ENCODE peak calls at places on chromosome 18, in ten cellular contexts. One of them, this sample, is unnamed.
A peak's percentile ranks its signal among the peaks of the same experiment; 100 is the strongest.

GRCh38 chr18:31685097-31686082 is 1.0 kb upstream of the B4GALT6 start:
- DNase-seq in activated naive CD8-positive, alpha-beta T cell treated with anti-CD3 and anti-CD28 coated beads, Interleukin-2, amount 10 ng/mL, durations not matched to agents 7 days and 5 days: peak; percentile 73
- DNase-seq in MM.1S: peak; percentile 85
- DNase-seq in HEK293T: peak; percentile 90
- DNase-seq in NCI-H1105 treated with DMSO at 0.1 percent for 48 hours: peak; percentile 89
- DNase-seq in fibroblast of the conjunctiva: peak; percentile 45
- DNase-seq in activated T-helper 1 cell treated with anti-CD3 and anti-CD28 coated beads, Interleukin-12 subunit alpha, Interleukin-12 subunit beta, Interleukin-2, Interleukin-4 antibody, amounts not matched to agents 30 ng/mL and 10 ng/mL and 1 ng/mL, durations not matched to agents 14 hours and 24 hours and 36 hours: peak; percentile 28
- DNase-seq in skeletal muscle cell: peak; percentile 38
- DNase-seq in GM23248: peak; percentile 85
- DNase-seq in pulmonary artery endothelial cell: peak; percentile 51
- DNase-seq in this sample: peak; percentile 35

GRCh38 chr18:4704766-4705165 is 249.7 kb upstream of the DLGAP1 start:
- DNase-seq in GM23248: no peak
- DNase-seq in NCI-H1105 treated with DMSO at 0.1 percent for 48 hours: no peak
- DNase-seq in fibroblast of the conjunctiva: no peak
- DNase-seq in HEK293T: no peak
- DNase-seq in activated naive CD8-positive, alpha-beta T cell treated with anti-CD3 and anti-CD28 coated beads, Interleukin-2, amount 10 ng/mL, durations not matched to agents 7 days and 5 days: no peak
- DNase-seq in pulmonary artery endothelial cell: no peak
- DNase-seq in MM.1S: no peak
- DNase-seq in skeletal muscle cell: no peak
- DNase-seq in activated T-helper 1 cell treated with anti-CD3 and anti-CD28 coated beads, Interleukin-12 subunit alpha, Interleukin-12 subunit beta, Interleukin-2, Interleukin-4 antibody, amounts not matched to agents 30 ng/mL and 10 ng/mL and 1 ng/mL, durations not matched to agents 14 hours and 24 hours and 36 hours: no peak
- DNase-seq in this sample: no peak

GRCh38 chr18:12049983-12050811 is 43.4 kb upstream of the ANKRD62 start:
- DNase-seq in activated T-helper 1 cell treated with anti-CD3 and anti-CD28 coated beads, Interleukin-12 subunit alpha, Interleukin-12 subunit beta, Interleukin-2, Interleukin-4 antibody, amounts not matched to agents 30 ng/mL and 10 ng/mL and 1 ng/mL, durations not matched to agents 14 hours and 24 hours and 36 hours: no peak
- DNase-seq in pulmonary artery endothelial cell: no peak
- DNase-seq in HEK293T: no peak
- DNase-seq in skeletal muscle cell: no peak
- DNase-seq in fibroblast of the conjunctiva: no peak
- DNase-seq in GM23248: no peak
- DNase-seq in activated naive CD8-positive, alpha-beta T cell treated with anti-CD3 and anti-CD28 coated beads, Interleukin-2, amount 10 ng/mL, durations not matched to agents 7 days and 5 days: no peak
- DNase-seq in NCI-H1105 treated with DMSO at 0.1 percent for 48 hours: no peak
- DNase-seq in MM.1S: peak; percentile 45
- DNase-seq in this sample: no peak

GRCh38 chr18:80009661-80010550 is 21.5 kb upstream of the TXNL4A start:
- DNase-seq in activated T-helper 1 cell treated with anti-CD3 and anti-CD28 coated beads, Interleukin-12 subunit alpha, Interleukin-12 subunit beta, Interleukin-2, Interleukin-4 antibody, amounts not matched to agents 30 ng/mL and 10 ng/mL and 1 ng/mL, durations not matched to agents 14 hours and 24 hours and 36 hours: no peak
- DNase-seq in NCI-H1105 treated with DMSO at 0.1 percent for 48 hours: no peak
- DNase-seq in fibroblast of the conjunctiva: peak; percentile 94
- DNase-seq in GM23248: peak; percentile 100
- DNase-seq in pulmonary artery endothelial cell: no peak
- DNase-seq in skeletal muscle cell: peak; percentile 91
- DNase-seq in activated naive CD8-positive, alpha-beta T cell treated with anti-CD3 and anti-CD28 coated beads, Interleukin-2, amount 10 ng/mL, durations not matched to agents 7 days and 5 days: no peak
- DNase-seq in MM.1S: no peak
- DNase-seq in HEK293T: no peak
- DNase-seq in this sample: no peak

GRCh38 chr18:47413327-47413726 is 161.9 kb upstream of the SKOR2 start:
- DNase-seq in pulmonary artery endothelial cell: no peak
- DNase-seq in NCI-H1105 treated with DMSO at 0.1 percent for 48 hours: peak; percentile 19
- DNase-seq in activated T-helper 1 cell treated with anti-CD3 and anti-CD28 coated beads, Interleukin-12 subunit alpha, Interleukin-12 subunit beta, Interleukin-2, Interleukin-4 antibody, amounts not matched to agents 30 ng/mL and 10 ng/mL and 1 ng/mL, durations not matched to agents 14 hours and 24 hours and 36 hours: no peak
- DNase-seq in fibroblast of the conjunctiva: no peak
- DNase-seq in skeletal muscle cell: no peak
- DNase-seq in activated naive CD8-positive, alpha-beta T cell treated with anti-CD3 and anti-CD28 coated beads, Interleukin-2, amount 10 ng/mL, durations not matched to agents 7 days and 5 days: no peak
- DNase-seq in GM23248: no peak
- DNase-seq in MM.1S: no peak
- DNase-seq in HEK293T: no peak
- DNase-seq in this sample: no peak

GRCh38 chr18:23300211-23300887 is 152.7 kb upstream of the RIOK3 start:
- DNase-seq in fibroblast of the conjunctiva: no peak
- DNase-seq in skeletal muscle cell: no peak
- DNase-seq in pulmonary artery endothelial cell: no peak
- DNase-seq in NCI-H1105 treated with DMSO at 0.1 percent for 48 hours: peak; percentile 51
- DNase-seq in GM23248: no peak
- DNase-seq in MM.1S: no peak
- DNase-seq in activated T-helper 1 cell treated with anti-CD3 and anti-CD28 coated beads, Interleukin-12 subunit alpha, Interleukin-12 subunit beta, Interleukin-2, Interleukin-4 antibody, amounts not matched to agents 30 ng/mL and 10 ng/mL and 1 ng/mL, durations not matched to agents 14 hours and 24 hours and 36 hours: no peak
- DNase-seq in HEK293T: no peak
- DNase-seq in activated naive CD8-positive, alpha-beta T cell treated with anti-CD3 and anti-CD28 coated beads, Interleukin-2, amount 10 ng/mL, durations not matched to agents 7 days and 5 days: no peak
- DNase-seq in this sample: no peak

GRCh38 chr18:13191779-13192178 is 26.8 kb upstream of the LDLRAD4 start:
- DNase-seq in activated T-helper 1 cell treated with anti-CD3 and anti-CD28 coated beads, Interleukin-12 subunit alpha, Interleukin-12 subunit beta, Interleukin-2, Interleukin-4 antibody, amounts not matched to agents 30 ng/mL and 10 ng/mL and 1 ng/mL, durations not matched to agents 14 hours and 24 hours and 36 hours: no peak
- DNase-seq in GM23248: no peak
- DNase-seq in fibroblast of the conjunctiva: no peak
- DNase-seq in MM.1S: no peak
- DNase-seq in activated naive CD8-positive, alpha-beta T cell treated with anti-CD3 and anti-CD28 coated beads, Interleukin-2, amount 10 ng/mL, durations not matched to agents 7 days and 5 days: no peak
- DNase-seq in skeletal muscle cell: no peak
- DNase-seq in NCI-H1105 treated with DMSO at 0.1 percent for 48 hours: no peak
- DNase-seq in HEK293T: no peak
- DNase-seq in pulmonary artery endothelial cell: no peak
- DNase-seq in this sample: no peak

GRCh38 chr18:78960709-78961108 is 18.9 kb upstream of the SALL3 start:
- DNase-seq in MM.1S: no peak
- DNase-seq in activated naive CD8-positive, alpha-beta T cell treated with anti-CD3 and anti-CD28 coated beads, Interleukin-2, amount 10 ng/mL, durations not matched to agents 7 days and 5 days: no peak
- DNase-seq in skeletal muscle cell: no peak
- DNase-seq in NCI-H1105 treated with DMSO at 0.1 percent for 48 hours: no peak
- DNase-seq in fibroblast of the conjunctiva: no peak
- DNase-seq in HEK293T: no peak
- DNase-seq in pulmonary artery endothelial cell: no peak
- DNase-seq in GM23248: no peak
- DNase-seq in activated T-helper 1 cell treated with anti-CD3 and anti-CD28 coated beads, Interleukin-12 subunit alpha, Interleukin-12 subunit beta, Interleukin-2, Interleukin-4 antibody, amounts not matched to agents 30 ng/mL and 10 ng/mL and 1 ng/mL, durations not matched to agents 14 hours and 24 hours and 36 hours: no peak
- DNase-seq in this sample: no peak

GRCh38 chr18:10081477-10081876 is 167.7 kb downstream of the VAPA start:
- DNase-seq in MM.1S: no peak
- DNase-seq in fibroblast of the conjunctiva: no peak
- DNase-seq in HEK293T: no peak
- DNase-seq in pulmonary artery endothelial cell: no peak
- DNase-seq in skeletal muscle cell: no peak
- DNase-seq in activated naive CD8-positive, alpha-beta T cell treated with anti-CD3 and anti-CD28 coated beads, Interleukin-2, amount 10 ng/mL, durations not matched to agents 7 days and 5 days: no peak
- DNase-seq in GM23248: no peak
- DNase-seq in activated T-helper 1 cell treated with anti-CD3 and anti-CD28 coated beads, Interleukin-12 subunit alpha, Interleukin-12 subunit beta, Interleukin-2, Interleukin-4 antibody, amounts not matched to agents 30 ng/mL and 10 ng/mL and 1 ng/mL, durations not matched to agents 14 hours and 24 hours and 36 hours: no peak
- DNase-seq in NCI-H1105 treated with DMSO at 0.1 percent for 48 hours: peak; percentile 5
- DNase-seq in this sample: no peak

GRCh38 chr18:58213445-58213844 is 169.4 kb downstream of the NEDD4L start:
- DNase-seq in skeletal muscle cell: peak; percentile 71
- DNase-seq in activated T-helper 1 cell treated with anti-CD3 and anti-CD28 coated beads, Interleukin-12 subunit alpha, Interleukin-12 subunit beta, Interleukin-2, Interleukin-4 antibody, amounts not matched to agents 30 ng/mL and 10 ng/mL and 1 ng/mL, durations not matched to agents 14 hours and 24 hours and 36 hours: no peak
- DNase-seq in HEK293T: no peak
- DNase-seq in fibroblast of the conjunctiva: no peak
- DNase-seq in MM.1S: no peak
- DNase-seq in activated naive CD8-positive, alpha-beta T cell treated with anti-CD3 and anti-CD28 coated beads, Interleukin-2, amount 10 ng/mL, durations not matched to agents 7 days and 5 days: no peak
- DNase-seq in NCI-H1105 treated with DMSO at 0.1 percent for 48 hours: no peak
- DNase-seq in GM23248: peak; percentile 93
- DNase-seq in pulmonary artery endothelial cell: no peak
- DNase-seq in this sample: no peak